ENCODE peak calls at places on chromosomes 2 and 18, in five cellular contexts. E is ecto neural progenitor cell, S is HFFc6, U is neuronal stem cell, Z is psoas muscle. T is an unnamed sample.

GRCh38 chr18:74064510-74064909 is 83.1 kb downstream of the FBXO15 start:
- DNase-seq in S (no peak), U (no peak), Z (no peak), E (no peak), T (no peak)

GRCh38 chr2:23720705-23721453 is 206.0 kb downstream of the ATAD2B start:
- DNase-seq in S (no peak), Z (no peak), E (no peak), U (no peak), T (no peak)

GRCh38 chr2:173048901-173049661 is 26.6 kb upstream of the MAP3K20 start:
- DNase-seq in E (no peak), S (peak; percentile 98), Z (peak; percentile 85), U (no peak), T (no peak)

GRCh38 chr2:197276156-197276555 is 34.4 kb downstream of the ANKRD44 start:
- DNase-seq in E (no peak), S (no peak), U (no peak), Z (no peak), T (no peak)

GRCh38 chr2:137980459-137980858 is 16.2 kb downstream of the HNMT start:
- DNase-seq in E (no peak), Z (no peak), S (no peak), U (no peak), T (no peak)

GRCh38 chr2:106195456-106195855 is 1.4 kb upstream of the UXS1 start:
- DNase-seq in Z (no peak), U (no peak), E (no peak), S (no peak), T (no peak)

GRCh38 chr2:64329848-64330247 is 124.1 kb upstream of the LGALSL start:
- DNase-seq in U (no peak), E (no peak), S (peak; percentile 7), Z (no peak), T (no peak)

GRCh38 chr2:76050196-76050595 is 339.5 kb upstream of the GCFC2 start:
- DNase-seq in Z (no peak), S (no peak), U (no peak), E (no peak), T (no peak)

GRCh38 chr2:3789246-3789645 is 85.9 kb downstream of the DCDC2C start:
- DNase-seq in S (no peak), U (no peak), E (no peak), Z (no peak), T (no peak)

GRCh38 chr18:31451625-31452024 is 4.1 kb downstream of the DSG3 start:
- DNase-seq in U (no peak), S (no peak), E (no peak), Z (no peak), T (no peak)

GRCh38 chr2:102106133-102106556 is 36.4 kb upstream of the IL1R1 start:
- DNase-seq in S (peak; percentile 35), Z (no peak), E (no peak), U (no peak), T (no peak)

GRCh38 chr2:127535422-127535901 is at the start of gene MYO7B:
- DNase-seq in S (no peak), E (no peak), U (no peak), Z (no peak), T (no peak)

GRCh38 chr18:2442726-2443275 is 128.5 kb downstream of the METTL4 start:
- DNase-seq in E (no peak), U (no peak), Z (no peak), S (no peak), T (no peak)

GRCh38 chr2:226544581-226545210 is 254.9 kb downstream of the IRS1 start:
- DNase-seq in E (no peak), U (no peak), S (no peak), Z (no peak), T (no peak)

GRCh38 chr18:3594760-3595241 is 144.8 kb downstream of the TGIF1 start:
- DNase-seq in U (no peak), E (peak; percentile 63), S (no peak), Z (no peak), T (no peak)

GRCh38 chr18:34773961-34774754 is 64.1 kb downstream of the DTNA start:
- DNase-seq in U (no peak), E (no peak), S (peak; percentile 22), Z (peak; percentile 59), T (no peak)

GRCh38 chr2:217277646-217278048 is 417.8 kb upstream of the TNP1 start:
- DNase-seq in E (no peak), S (peak; percentile 90), U (no peak), Z (peak; percentile 21), T (no peak)

GRCh38 chr18:43049021-43049420 is 66.5 kb downstream of the RIT2 start:
- DNase-seq in Z (no peak), E (no peak), U (no peak), S (no peak), T (no peak)

GRCh38 chr2:151973901-151974199 is 125.0 kb downstream of the CACNB4 start:
- DNase-seq in S (no peak), E (peak; percentile 61), U (peak; percentile 35), Z (peak; percentile 28), T (peak; percentile 45)

GRCh38 chr2:28160986-28161425 is 231.7 kb upstream of the FOSL2 start:
- DNase-seq in Z (no peak), S (peak; percentile 57), U (no peak), E (no peak), T (no peak)

GRCh38 chr2:63364866-63365265 is 223.4 kb downstream of the WDPCP start:
- DNase-seq in U (no peak), S (no peak), Z (no peak), E (no peak), T (no peak)

GRCh38 chr2:216666461-216667233 is 28.7 kb downstream of the IGFBP5 start:
- DNase-seq in Z (peak; percentile 52), E (peak; percentile 87), S (peak; percentile 50), U (peak; percentile 82), T (peak; percentile 80)

GRCh38 chr2:237704476-237705224 is 77.3 kb downstream of the LRRFIP1 start:
- DNase-seq in U (no peak), E (peak; percentile 19), Z (no peak), S (peak; percentile 38), T (no peak)

GRCh38 chr2:40403233-40403841 is 48.6 kb downstream of the SLC8A1 start:
- DNase-seq in U (no peak), Z (no peak), S (peak; percentile 95), E (no peak), T (no peak)

GRCh38 chr18:32771169-32771751 is 1.6 kb downstream of the KLHL14 start:
- DNase-seq in E (peak; percentile 65), S (no peak), Z (no peak), U (no peak), T (peak; percentile 34)

GRCh38 chr2:74867841-74868658 is 34.1 kb downstream of the HK2 start:
- DNase-seq in U (no peak), E (no peak), Z (no peak), S (peak; percentile 87), T (no peak)

GRCh38 chr2:236286866-236287545 is 22.8 kb upstream of the ASB18 start:
- DNase-seq in Z (no peak), U (no peak), E (no peak), S (no peak), T (no peak)

GRCh38 chr2:24352664-24353063 is 7.7 kb downstream of the ITSN2 start:
- DNase-seq in S (no peak), Z (no peak), E (no peak), U (no peak), T (no peak)

GRCh38 chr2:112669667-112670066 is 23.9 kb downstream of the SLC20A1 start:
- DNase-seq in E (no peak), Z (no peak), U (no peak), S (no peak), T (no peak)

GRCh38 chr2:171081649-171082111 is 79.0 kb downstream of the TLK1 start:
- DNase-seq in Z (no peak), E (no peak), S (no peak), U (no peak), T (no peak)

GRCh38 chr2:30936924-30937323 is 129.7 kb upstream of the CAPN13 start:
- DNase-seq in U (no peak), E (no peak), Z (no peak), S (no peak), T (no peak)

GRCh38 chr2:128259585-128259984 is 59.1 kb downstream of the HS6ST1 start:
- DNase-seq in E (peak; percentile 27), Z (no peak), U (no peak), S (no peak), T (no peak)

GRCh38 chr18:62611395-62612241 is 88.8 kb downstream of the ZCCHC2 start:
- DNase-seq in U (no peak), S (no peak), E (peak; percentile 61), Z (peak; percentile 23), T (no peak)